ENCODE peak calls at places on chromosomes 2 and 18, in eight cellular contexts. One of them, this sample, is unnamed.

GRCh38 chr2:203328735-203329549 is 748 bp downstream of the ABI2 start:
- DNase-seq in NCI-H748 treated with DMSO at 0.1 percent for 48 hours: peak
- DNase-seq in GM23248: peak
- DNase-seq in glutamatergic neuron: peak
- DNase-seq in SW480: peak
- DNase-seq in stimulated activated CD4-positive, alpha-beta T cell treated with anti-CD3 and anti-CD28 coated beads, Interleukin-1b, Interleukin-23, amount 100 ng/mL, for 24 hours: peak
- DNase-seq in HEK293T: peak
- DNase-seq in MCF 10A: peak
- DNase-seq in this sample: no peak

GRCh38 chr2:19026156-19026660 is 332.2 kb downstream of the OSR1 start:
- DNase-seq in NCI-H748 treated with DMSO at 0.1 percent for 48 hours: no peak
- DNase-seq in GM23248: no peak
- DNase-seq in glutamatergic neuron: no peak
- DNase-seq in SW480: no peak
- DNase-seq in stimulated activated CD4-positive, alpha-beta T cell treated with anti-CD3 and anti-CD28 coated beads, Interleukin-1b, Interleukin-23, amount 100 ng/mL, for 24 hours: no peak
- DNase-seq in HEK293T: no peak
- DNase-seq in MCF 10A: no peak
- DNase-seq in this sample: no peak

GRCh38 chr2:168203762-168204693 is 43.4 kb downstream of the STK39 start:
- DNase-seq in NCI-H748 treated with DMSO at 0.1 percent for 48 hours: no peak
- DNase-seq in GM23248: no peak
- DNase-seq in glutamatergic neuron: no peak
- DNase-seq in SW480: no peak
- DNase-seq in stimulated activated CD4-positive, alpha-beta T cell treated with anti-CD3 and anti-CD28 coated beads, Interleukin-1b, Interleukin-23, amount 100 ng/mL, for 24 hours: no peak
- DNase-seq in HEK293T: no peak
- DNase-seq in MCF 10A: no peak
- DNase-seq in this sample: no peak

GRCh38 chr2:239548491-239548890 is 147.7 kb upstream of the HDAC4 start:
- DNase-seq in NCI-H748 treated with DMSO at 0.1 percent for 48 hours: no peak
- DNase-seq in GM23248: no peak
- DNase-seq in glutamatergic neuron: no peak
- DNase-seq in SW480: peak
- DNase-seq in stimulated activated CD4-positive, alpha-beta T cell treated with anti-CD3 and anti-CD28 coated beads, Interleukin-1b, Interleukin-23, amount 100 ng/mL, for 24 hours: peak
- DNase-seq in HEK293T: no peak
- DNase-seq in MCF 10A: peak
- DNase-seq in this sample: no peak

GRCh38 chr2:26018184-26018716 is 15.6 kb upstream of the RAB10 start:
- DNase-seq in NCI-H748 treated with DMSO at 0.1 percent for 48 hours: no peak
- DNase-seq in GM23248: peak
- DNase-seq in glutamatergic neuron: peak
- DNase-seq in SW480: peak
- DNase-seq in stimulated activated CD4-positive, alpha-beta T cell treated with anti-CD3 and anti-CD28 coated beads, Interleukin-1b, Interleukin-23, amount 100 ng/mL, for 24 hours: peak
- DNase-seq in HEK293T: peak
- DNase-seq in MCF 10A: peak
- DNase-seq in this sample: no peak

GRCh38 chr2:2588777-2589176 is 257.7 kb upstream of the MYT1L start:
- DNase-seq in NCI-H748 treated with DMSO at 0.1 percent for 48 hours: no peak
- DNase-seq in GM23248: no peak
- DNase-seq in glutamatergic neuron: no peak
- DNase-seq in SW480: no peak
- DNase-seq in stimulated activated CD4-positive, alpha-beta T cell treated with anti-CD3 and anti-CD28 coated beads, Interleukin-1b, Interleukin-23, amount 100 ng/mL, for 24 hours: no peak
- DNase-seq in HEK293T: no peak
- DNase-seq in MCF 10A: no peak
- DNase-seq in this sample: no peak

GRCh38 chr18:48459016-48459415 is 49.8 kb upstream of the ZBTB7C start:
- DNase-seq in NCI-H748 treated with DMSO at 0.1 percent for 48 hours: no peak
- DNase-seq in GM23248: no peak
- DNase-seq in glutamatergic neuron: no peak
- DNase-seq in SW480: no peak
- DNase-seq in stimulated activated CD4-positive, alpha-beta T cell treated with anti-CD3 and anti-CD28 coated beads, Interleukin-1b, Interleukin-23, amount 100 ng/mL, for 24 hours: no peak
- DNase-seq in HEK293T: no peak
- DNase-seq in MCF 10A: no peak
- DNase-seq in this sample: no peak

GRCh38 chr2:70926042-70926441 is 9.7 kb upstream of the ATP6V1B1 start:
- DNase-seq in NCI-H748 treated with DMSO at 0.1 percent for 48 hours: no peak
- DNase-seq in GM23248: no peak
- DNase-seq in glutamatergic neuron: no peak
- DNase-seq in SW480: no peak
- DNase-seq in stimulated activated CD4-positive, alpha-beta T cell treated with anti-CD3 and anti-CD28 coated beads, Interleukin-1b, Interleukin-23, amount 100 ng/mL, for 24 hours: no peak
- DNase-seq in HEK293T: no peak
- DNase-seq in MCF 10A: no peak
- DNase-seq in this sample: no peak

GRCh38 chr2:36659872-36660312 is 36.6 kb upstream of the VIT start:
- DNase-seq in NCI-H748 treated with DMSO at 0.1 percent for 48 hours: no peak
- DNase-seq in GM23248: peak
- DNase-seq in glutamatergic neuron: no peak
- DNase-seq in SW480: no peak
- DNase-seq in stimulated activated CD4-positive, alpha-beta T cell treated with anti-CD3 and anti-CD28 coated beads, Interleukin-1b, Interleukin-23, amount 100 ng/mL, for 24 hours: no peak
- DNase-seq in HEK293T: no peak
- DNase-seq in MCF 10A: no peak
- DNase-seq in this sample: no peak

GRCh38 chr2:239346676-239347075 is 54.1 kb downstream of the HDAC4 start:
- DNase-seq in NCI-H748 treated with DMSO at 0.1 percent for 48 hours: no peak
- DNase-seq in GM23248: no peak
- DNase-seq in glutamatergic neuron: no peak
- DNase-seq in SW480: no peak
- DNase-seq in stimulated activated CD4-positive, alpha-beta T cell treated with anti-CD3 and anti-CD28 coated beads, Interleukin-1b, Interleukin-23, amount 100 ng/mL, for 24 hours: no peak
- DNase-seq in HEK293T: no peak
- DNase-seq in MCF 10A: no peak
- DNase-seq in this sample: no peak

GRCh38 chr2:105455488-105455991 is 56.7 kb upstream of the FHL2 start:
- DNase-seq in NCI-H748 treated with DMSO at 0.1 percent for 48 hours: no peak
- DNase-seq in GM23248: peak
- DNase-seq in glutamatergic neuron: no peak
- DNase-seq in SW480: peak
- DNase-seq in stimulated activated CD4-positive, alpha-beta T cell treated with anti-CD3 and anti-CD28 coated beads, Interleukin-1b, Interleukin-23, amount 100 ng/mL, for 24 hours: no peak
- DNase-seq in HEK293T: no peak
- DNase-seq in MCF 10A: peak
- DNase-seq in this sample: no peak

GRCh38 chr2:6506311-6507258 is 359.1 kb downstream of the CMPK2 start:
- DNase-seq in NCI-H748 treated with DMSO at 0.1 percent for 48 hours: no peak
- DNase-seq in GM23248: peak
- DNase-seq in glutamatergic neuron: no peak
- DNase-seq in SW480: peak
- DNase-seq in stimulated activated CD4-positive, alpha-beta T cell treated with anti-CD3 and anti-CD28 coated beads, Interleukin-1b, Interleukin-23, amount 100 ng/mL, for 24 hours: no peak
- DNase-seq in HEK293T: no peak
- DNase-seq in MCF 10A: peak
- DNase-seq in this sample: no peak

GRCh38 chr2:85799215-85799956 is 45.6 kb downstream of the ATOH8 start:
- DNase-seq in NCI-H748 treated with DMSO at 0.1 percent for 48 hours: no peak
- DNase-seq in GM23248: no peak
- DNase-seq in glutamatergic neuron: no peak
- DNase-seq in SW480: peak
- DNase-seq in stimulated activated CD4-positive, alpha-beta T cell treated with anti-CD3 and anti-CD28 coated beads, Interleukin-1b, Interleukin-23, amount 100 ng/mL, for 24 hours: no peak
- DNase-seq in HEK293T: no peak
- DNase-seq in MCF 10A: peak
- DNase-seq in this sample: peak

This sample was measured in suprapubic skin.